ENCODE peak calls at places on chromosomes 2 and 18, in five cellular contexts. N is GM23248, M is PC-3, E is fibroblast of lung, O is mammary epithelial cell. F is an unnamed sample.

GRCh38 chr18:48393776-48394175 is 15.4 kb downstream of the ZBTB7C start:
- DNase-seq in N (no peak), M (no peak), E (no peak), O (no peak), F (no peak)

GRCh38 chr2:215841175-215841816 is 172.1 kb downstream of the MREG start:
- DNase-seq in N (no peak), M (no peak), E (no peak), O (no peak), F (no peak)

GRCh38 chr2:101111917-101112771 is 39.0 kb downstream of the TBC1D8 start:
- DNase-seq in N (peak), M (peak), E (peak), O (no peak), F (peak)

GRCh38 chr2:196482119-196483065 is 157.1 kb upstream of the CCDC150 start:
- DNase-seq in N (peak), M (peak), E (peak), O (no peak), F (peak)

GRCh38 chr2:24021122-24021998 is 11.5 kb downstream of the MFSD2B start:
- DNase-seq in N (peak), M (peak), E (no peak), O (peak), F (no peak)

GRCh38 chr2:234195516-234195915 is 145.0 kb downstream of the SPP2 start:
- DNase-seq in N (no peak), M (peak), E (no peak), O (no peak), F (no peak)

GRCh38 chr2:188884552-188884951 is 89.6 kb upstream of the COL3A1 start:
- DNase-seq in N (peak), M (no peak), E (no peak), O (no peak), F (no peak)

GRCh38 chr2:158266106-158266505 is 164.4 kb downstream of the UPP2 start:
- DNase-seq in N (no peak), M (no peak), E (no peak), O (no peak), F (no peak)

DNA sequence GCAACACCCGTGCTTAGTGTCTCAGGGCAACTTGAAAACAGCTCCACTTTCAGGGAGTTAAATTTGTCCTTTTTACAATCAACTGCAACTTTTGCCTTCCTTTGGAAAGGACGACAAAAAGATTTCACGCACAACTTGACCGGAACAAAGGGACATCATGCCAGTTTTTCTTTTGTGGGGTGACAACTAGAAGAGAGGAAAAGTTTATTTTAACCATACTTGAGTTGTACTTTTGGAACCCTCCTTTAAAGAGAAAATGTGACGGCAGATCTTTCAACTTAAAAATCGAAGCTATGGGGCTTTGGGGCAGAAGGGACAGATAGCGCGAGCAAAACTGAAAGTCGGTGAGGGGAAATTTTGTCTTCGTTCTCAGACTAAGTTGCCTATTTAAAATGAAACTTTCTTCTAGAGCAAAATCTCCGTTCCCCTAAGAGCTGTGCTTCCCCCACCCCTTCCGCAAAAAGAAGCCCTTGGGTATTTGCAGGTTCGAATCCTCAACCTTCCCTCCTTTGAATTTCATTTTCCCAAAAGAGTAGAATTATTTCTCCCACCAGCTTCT is 5.5 kb upstream of the ONECUT2 start:
- DNase-seq in N (no peak), M (no peak), E (no peak), O (no peak), F (no peak)
- TF ChIP-seq EZH2 in N (no peak), M (no peak), E (peak), O (peak), F (no peak)

GRCh38 chr2:237859082-237859433 is 365 bp upstream of the RAMP1 start:
- DNase-seq in N (no peak), M (peak), E (no peak), O (no peak), F (no peak)

GRCh38 chr2:237860273-237860935 is 981 bp downstream of the RAMP1 start:
- DNase-seq in N (no peak), M (no peak), E (peak), O (no peak), F (no peak)

GRCh38 chr2:237858294-237859081 is 935 bp upstream of the RAMP1 start:
- DNase-seq in N (peak), M (peak), E (peak), O (peak), F (peak)

GRCh38 chr2:237857791-237858190 is 1.6 kb upstream of the RAMP1 start:
- DNase-seq in N (no peak), M (no peak), E (no peak), O (no peak), F (no peak)

GRCh38 chr2:237859533-237860272 is at the start of gene RAMP1:
- DNase-seq in N (peak), M (peak), E (peak), O (no peak), F (no peak)
- TF ChIP-seq EZH2 in N (no peak), M (no peak), E (no peak), O (no peak), F (no peak)

GRCh38 chr2:71906357-71906973 is 241.2 kb downstream of the CYP26B1 start:
- DNase-seq in N (peak), M (peak), E (no peak), O (no peak), F (no peak)

GRCh38 chr2:71910277-71910676 is 237.4 kb downstream of the CYP26B1 start:
- DNase-seq in N (no peak), M (no peak), E (no peak), O (no peak), F (no peak)

GRCh38 chr2:71907503-71907902 is 240.2 kb downstream of the CYP26B1 start:
- DNase-seq in N (peak), M (no peak), E (peak), O (no peak), F (no peak)

GRCh38 chr2:71905205-71905604 is 242.5 kb downstream of the CYP26B1 start:
- DNase-seq in N (peak), M (peak), E (peak), O (peak), F (no peak)

DNA sequence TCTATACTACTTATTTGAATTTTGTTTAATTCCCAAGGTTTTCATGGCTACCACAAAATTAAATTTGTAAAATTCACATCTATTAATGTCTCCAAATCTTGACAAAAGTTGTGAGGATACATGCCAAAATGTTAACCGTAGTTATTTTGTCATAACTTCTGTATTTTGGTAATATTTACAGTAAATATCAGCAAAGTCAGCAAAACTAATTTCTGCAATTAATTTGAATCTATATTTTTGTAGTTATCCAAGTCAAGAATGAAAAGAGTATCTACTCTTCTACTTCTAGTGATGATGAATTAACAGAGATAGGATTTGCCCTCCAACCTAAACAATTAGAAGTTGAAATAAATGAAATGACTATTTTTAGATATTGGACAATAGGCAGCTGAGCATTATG is 238.9 kb downstream of the CYP26B1 start:
- DNase-seq in N (no peak), M (no peak), E (no peak), O (no peak), F (no peak)
- TF ChIP-seq EZH2 in N (no peak), M (no peak), E (no peak), O (no peak), F (no peak)

GRCh38 chr2:219001577-219002394 is 8.6 kb upstream of the CRYBA2 start:
- DNase-seq in N (no peak), M (peak), E (no peak), O (peak), F (no peak)
- TF ChIP-seq EZH2 in N (no peak), M (no peak), E (no peak), O (no peak), F (peak)

GRCh38 chr2:160269365-160269764 is 69.3 kb upstream of the ITGB6 start:
- DNase-seq in N (peak), M (no peak), E (peak), O (no peak), F (peak)
- TF ChIP-seq EZH2 in N (no peak), M (no peak), E (no peak), O (no peak), F (no peak)

GRCh38 chr18:35378206-35378795 is 1.2 kb upstream of the ZNF396 start:
- DNase-seq in N (peak), M (no peak), E (peak), O (peak), F (peak)

GRCh38 chr18:35376393-35376741 is 770 bp downstream of the ZNF396 start:
- DNase-seq in N (no peak), M (no peak), E (no peak), O (no peak), F (no peak)

GRCh38 chr18:35371412-35372195 is 5.5 kb downstream of the ZNF396 start:
- DNase-seq in N (peak), M (no peak), E (peak), O (peak), F (peak)

GRCh38 chr18:35379421-35379820 is 2.3 kb upstream of the ZNF396 start:
- DNase-seq in N (no peak), M (no peak), E (no peak), O (no peak), F (no peak)

DNA sequence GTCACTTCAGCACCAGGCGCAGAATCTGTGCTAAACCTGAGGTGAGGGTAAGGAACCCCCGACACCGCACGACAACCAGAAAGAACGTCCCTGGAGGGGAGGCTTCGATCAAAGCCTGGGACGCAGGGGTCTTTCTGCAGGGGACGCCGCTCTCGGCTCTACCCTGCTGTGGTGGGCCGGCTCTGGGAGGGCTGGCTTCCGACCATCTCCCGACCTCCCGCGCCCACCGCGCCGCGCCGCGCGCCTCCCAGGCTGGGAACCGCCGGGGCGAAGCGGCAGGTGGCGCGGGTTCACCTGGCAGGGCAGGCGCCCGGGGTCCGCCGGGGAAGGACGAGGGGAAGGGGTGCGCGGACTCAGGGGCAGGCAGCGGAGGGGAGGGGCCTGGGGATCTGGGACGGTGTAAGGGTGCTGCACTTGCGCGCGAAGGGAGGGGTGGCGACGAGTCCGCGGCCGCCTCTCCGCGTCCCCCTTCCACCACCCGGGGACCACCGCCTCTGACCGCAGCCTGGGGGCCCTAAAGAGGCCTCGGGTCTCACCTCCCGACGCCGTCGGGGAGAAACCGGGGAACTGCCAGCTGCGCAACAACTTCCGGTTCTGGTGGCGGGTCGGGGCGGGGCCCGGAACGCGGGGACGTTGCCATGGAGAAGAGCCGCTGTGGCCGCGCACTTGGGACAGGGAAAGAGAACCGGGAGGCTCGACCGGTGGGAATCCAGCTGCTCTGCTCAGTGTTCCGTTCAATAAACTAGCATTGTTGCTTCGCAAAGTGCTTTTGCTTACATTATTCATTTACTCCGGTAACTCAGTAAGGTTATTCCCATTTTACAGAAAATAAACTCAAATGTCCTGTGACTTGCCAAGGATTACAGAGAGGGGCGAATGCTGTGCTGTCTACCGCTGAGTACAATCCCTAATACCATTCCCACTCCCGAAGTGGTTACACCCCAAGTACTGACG is at the start of gene ZNF396:
- DNase-seq in N (peak), M (peak), E (peak), O (peak), F (peak)
- TF ChIP-seq EZH2 in N (no peak), M (no peak), E (no peak), O (no peak), F (no peak)

GRCh38 chr18:37524546-37525301 is 40.9 kb downstream of the CELF4 start:
- DNase-seq in N (no peak), M (no peak), E (no peak), O (no peak), F (no peak)
- TF ChIP-seq EZH2 in N (no peak), M (no peak), E (no peak), O (no peak), F (no peak)